ENCODE peak calls at places on chromosomes 4 and X, in four cellular contexts. One of them, this sample, is unnamed.
A peak's percentile ranks its signal among the peaks of the same experiment; 100 is the strongest.

GRCh38 chr4:76499461-76499860 is 64.4 kb downstream of the SHROOM3 start:
- DNase-seq in endothelial cell: no peak
- DNase-seq in mesenchymal stem cell: no peak
- DNase-seq in PC-3: no peak
- DNase-seq in this sample: no peak

GRCh38 chrX:16712116-16712824 is at the start of gene CTPS2:
- DNase-seq in endothelial cell: peak; percentile 41
- DNase-seq in PC-3: peak; percentile 63
- DNase-seq in mesenchymal stem cell: peak; percentile 66
- DNase-seq in this sample: peak; percentile 58

GRCh38 chr4:1731180-1731579 is 9.9 kb downstream of the TACC3 start:
- DNase-seq in PC-3: peak; percentile 88
- DNase-seq in endothelial cell: no peak
- DNase-seq in mesenchymal stem cell: no peak
- DNase-seq in this sample: no peak

GRCh38 chrX:110992611-110993010 is 103.4 kb upstream of the PAK3 start:
- DNase-seq in PC-3: peak; percentile 57
- DNase-seq in endothelial cell: peak; percentile 12
- DNase-seq in mesenchymal stem cell: peak; percentile 8
- DNase-seq in this sample: peak; percentile 26

GRCh38 chrX:129945131-129945530 is 37.3 kb upstream of the BCORL1 start:
- DNase-seq in mesenchymal stem cell: peak; percentile 51
- DNase-seq in endothelial cell: no peak
- DNase-seq in PC-3: peak; percentile 9
- DNase-seq in this sample: no peak

GRCh38 chr4:8215001-8215427 is 15.9 kb downstream of the SH3TC1 start:
- DNase-seq in mesenchymal stem cell: peak; percentile 77
- DNase-seq in PC-3: no peak
- DNase-seq in endothelial cell: no peak
- DNase-seq in this sample: no peak

GRCh38 chr4:1777822-1778641 is 15.1 kb upstream of the FGFR3 start:
- DNase-seq in endothelial cell: peak; percentile 59
- DNase-seq in mesenchymal stem cell: peak; percentile 23
- DNase-seq in PC-3: peak; percentile 14
- DNase-seq in this sample: peak; percentile 51

GRCh38 chrX:40146471-40147398 is 49.0 kb upstream of the BCOR start:
- DNase-seq in mesenchymal stem cell: peak; percentile 67
- DNase-seq in PC-3: peak; percentile 24
- DNase-seq in endothelial cell: peak; percentile 21
- DNase-seq in this sample: peak; percentile 35

GRCh38 chr4:6385288-6385687 is 87.1 kb downstream of the PPP2R2C start:
- DNase-seq in mesenchymal stem cell: no peak
- DNase-seq in PC-3: no peak
- DNase-seq in endothelial cell: no peak
- DNase-seq in this sample: no peak

GRCh38 chrX:37405954-37406353 is 56.8 kb downstream of the PRRG1 start:
- DNase-seq in endothelial cell: no peak
- DNase-seq in PC-3: no peak
- DNase-seq in mesenchymal stem cell: peak; percentile 56
- DNase-seq in this sample: no peak

This sample was measured in glutamatergic neuron.